ENCODE peak calls at places on chromosome 13, in four cellular contexts. D is K562, P is GM12878, B is HL-60. Y is an unnamed sample.

GRCh38 chr13:64556391-64556790 is 2673.7 kb downstream of the PCDH9 start:
- DNase-seq in B (no peak), D (no peak), P (no peak), Y (no peak)

GRCh38 chr13:110319774-110320509 is 12.9 kb downstream of the COL4A2 start:
- DNase-seq in D (no peak), P (no peak), B (no peak), Y (no peak)

GRCh38 chr13:60620611-60621395 is 223.8 kb downstream of the TDRD3 start:
- DNase-seq in D (no peak), B (no peak), P (no peak), Y (no peak)

GRCh38 chr13:41313659-41314197 is 2.7 kb downstream of the NAA16 start:
- DNase-seq in D (no peak), B (no peak), P (no peak), Y (no peak)

GRCh38 chr13:62512194-62513141 is 1096.8 kb upstream of the PCDH20 start:
- DNase-seq in B (no peak), D (no peak), P (peak; percentile 24), Y (no peak)

GRCh38 chr13:48161530-48162179 is 66.8 kb upstream of the MED4 start:
- DNase-seq in B (peak; percentile 48), D (no peak), P (no peak), Y (no peak)

GRCh38 chr13:34265016-34265692 is 447.2 kb downstream of the RFC3 start:
- DNase-seq in D (no peak), P (no peak), B (no peak), Y (no peak)

GRCh38 chr13:24623141-24623665 is 57.0 kb upstream of the ATP12A start:
- DNase-seq in P (no peak), B (no peak), D (no peak), Y (no peak)

GRCh38 chr13:88005188-88005587 is 334.0 kb downstream of the SLITRK5 start:
- DNase-seq in B (no peak), D (no peak), P (no peak), Y (no peak)

GRCh38 chr13:98265669-98266551 is 88.8 kb upstream of the RNF113B start:
- DNase-seq in P (no peak), B (no peak), D (no peak), Y (no peak)

GRCh38 chr13:50141660-50142010 is 126.4 kb downstream of the KCNRG start:
- DNase-seq in B (peak; percentile 66), P (no peak), D (no peak), Y (no peak)

GRCh38 chr13:42075517-42075916 is 27.1 kb downstream of the DGKH start:
- DNase-seq in D (no peak), P (no peak), B (no peak), Y (no peak)

GRCh38 chr13:110407531-110407930 is 100.4 kb downstream of the COL4A2 start:
- DNase-seq in P (no peak), B (no peak), D (no peak), Y (no peak)

GRCh38 chr13:107864543-107865460 is 350.5 kb downstream of the LIG4 start:
- DNase-seq in D (peak; percentile 74), B (no peak), P (no peak), Y (no peak)

GRCh38 chr13:26549713-26550112 is 7.8 kb upstream of the WASF3 start:
- DNase-seq in P (no peak), B (no peak), D (no peak), Y (no peak)

GRCh38 chr13:35979378-35979911 is 151.7 kb downstream of the DCLK1 start:
- DNase-seq in D (no peak), P (no peak), B (no peak), Y (no peak)

GRCh38 chr13:114135731-114136171 is 3.3 kb upstream of the RASA3 start:
- DNase-seq in P (no peak), D (no peak), B (no peak), Y (no peak)

GRCh38 chr13:46288570-46289259 is 77.0 kb downstream of the LRRC63 start:
- DNase-seq in P (peak; percentile 19), B (peak; percentile 52), D (peak; percentile 39), Y (no peak)

GRCh38 chr13:75326173-75327131 is 155.5 kb downstream of the TBC1D4 start:
- DNase-seq in D (peak; percentile 41), B (no peak), P (no peak), Y (peak; percentile 20)

GRCh38 chr13:109336730-109337129 is 449.7 kb downstream of the IRS2 start:
- DNase-seq in B (no peak), P (no peak), D (no peak), Y (no peak)

GRCh38 chr13:23608704-23609413 is 38.6 kb downstream of the TNFRSF19 start:
- DNase-seq in B (no peak), D (no peak), P (no peak), Y (no peak)

GRCh38 chr13:110756268-110756667 is 42.8 kb downstream of the ING1 start:
- DNase-seq in D (no peak), B (no peak), P (no peak), Y (no peak)

GRCh38 chr13:44906758-44907157 is 82.5 kb downstream of the NUFIP1 start:
- DNase-seq in D (no peak), P (no peak), B (no peak), Y (no peak)

GRCh38 chr13:92355213-92355612 is 871.4 kb upstream of the GPC6 start:
- DNase-seq in P (no peak), D (peak; percentile 59), B (no peak), Y (no peak)

GRCh38 chr13:53782400-53783030 is 753.9 kb downstream of the OLFM4 start:
- DNase-seq in D (no peak), P (peak; percentile 3), B (peak; percentile 7), Y (peak; percentile 10)

GRCh38 chr13:104577029-104577820 is 1511.0 kb upstream of the SLC10A2 start:
- DNase-seq in P (no peak), D (no peak), B (no peak), Y (no peak)

GRCh38 chr13:113848431-113849260 is 15.2 kb downstream of the GAS6 start:
- DNase-seq in D (no peak), P (no peak), B (no peak), Y (no peak)

GRCh38 chr13:110442946-110443632 is 118.4 kb downstream of the RAB20 start:
- DNase-seq in B (no peak), P (no peak), D (no peak), Y (no peak)

GRCh38 chr13:49635599-49636433 is 7.5 kb downstream of the ARL11 start:
- DNase-seq in D (no peak), B (no peak), P (peak; percentile 39), Y (no peak)

GRCh38 chr13:113342820-113343691 is 20.9 kb downstream of the GRTP1 start:
- DNase-seq in P (no peak), B (no peak), D (no peak), Y (no peak)

GRCh38 chr13:59261928-59262488 is 901.7 kb downstream of the DIAPH3 start:
- DNase-seq in P (no peak), B (no peak), D (no peak), Y (no peak)

GRCh38 chr13:32940601-32941000 is 75.6 kb upstream of the KL start:
- DNase-seq in B (no peak), P (no peak), D (no peak), Y (no peak)

GRCh38 chr13:35164324-35164932 is 222.4 kb downstream of the NBEA start:
- DNase-seq in D (peak; percentile 17), P (peak; percentile 40), B (peak; percentile 1), Y (no peak)

GRCh38 chr13:91045351-91046034 is 302.0 kb upstream of the MIR17HG start:
- DNase-seq in D (no peak), P (no peak), B (no peak), Y (no peak)

GRCh38 chr13:97627566-97627965 is 193.6 kb downstream of the RAP2A start:
- DNase-seq in P (no peak), D (peak; percentile 19), B (no peak), Y (no peak)

GRCh38 chr13:36847541-36848045 is 28.6 kb downstream of the RFXAP start:
- DNase-seq in P (no peak), D (no peak), B (no peak), Y (no peak)

GRCh38 chr13:86399572-86399971 is 600.4 kb upstream of the SLITRK6 start:
- DNase-seq in D (no peak), B (no peak), P (no peak), Y (no peak)

DNA sequence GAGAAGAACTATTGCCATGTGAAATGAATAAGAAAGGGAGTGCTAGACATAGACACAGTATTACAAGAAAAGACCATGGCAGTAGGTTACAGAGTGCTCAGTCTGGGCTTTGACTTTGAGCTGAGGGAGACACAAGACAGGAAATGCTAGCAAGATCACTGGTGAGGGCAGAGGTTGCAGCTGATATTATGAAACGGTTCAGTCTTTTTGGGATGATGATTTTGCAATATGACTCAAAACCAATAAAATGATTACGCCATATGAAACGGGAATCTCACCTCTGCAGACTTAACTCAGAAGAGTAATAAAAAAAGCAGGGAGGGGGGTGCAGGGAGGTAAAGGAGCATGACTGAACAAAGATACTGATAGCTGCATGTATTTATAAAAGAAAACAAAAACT is 123.1 kb downstream of the RBM26 start:
- DNase-seq in P (no peak), B (peak; percentile 83), D (no peak), Y (no peak)
- TF ChIP-seq SPI1 in P (no peak), B (peak; percentile 11), D (no peak), Y (no peak)

DNA sequence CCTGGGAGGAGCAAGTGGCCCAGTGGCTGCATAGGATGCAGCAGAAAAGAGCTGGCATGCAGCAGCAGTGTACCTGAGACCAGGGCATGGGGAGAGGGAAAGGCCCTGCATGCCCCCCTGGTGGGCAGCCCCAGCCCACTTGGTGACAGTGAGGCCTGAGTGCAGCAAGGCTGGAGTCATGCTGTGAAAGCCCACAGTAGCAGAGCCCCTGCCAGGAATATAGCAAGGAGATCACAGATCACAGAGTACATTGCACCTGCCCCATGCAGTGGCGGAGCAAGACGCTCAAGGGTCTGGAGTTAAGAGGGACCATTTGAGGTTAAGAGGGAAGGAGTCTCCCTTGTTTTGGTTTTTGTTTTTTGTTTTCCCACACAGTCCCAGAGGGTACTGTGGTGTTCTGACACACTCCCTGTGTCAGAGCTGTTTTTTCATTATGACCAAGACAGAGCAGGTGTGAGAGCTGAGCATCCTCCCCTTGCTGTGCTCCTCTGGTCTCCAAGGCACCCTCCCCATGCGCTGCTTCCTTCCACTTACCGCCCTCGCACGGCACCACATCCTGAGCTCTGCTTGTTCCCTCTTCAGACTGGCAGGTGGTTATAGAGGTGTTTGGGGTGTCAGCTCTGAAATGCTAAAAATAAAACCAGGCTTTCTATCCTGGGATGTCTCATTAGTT is 85.0 kb upstream of the UBL3 start:
- DNase-seq in D (no peak), B (peak; percentile 11), P (peak; percentile 74), Y (peak; percentile 53)
- TF ChIP-seq SPI1 in D (no peak), B (no peak), P (no peak), Y (no peak)

GRCh38 chr13:95536629-95537241 is 15.8 kb upstream of the CLDN10 start:
- DNase-seq in P (no peak), D (no peak), B (no peak), Y (no peak)
- TF ChIP-seq SPI1 in P (no peak), D (no peak), B (no peak), Y (no peak)

GRCh38 chr13:30997697-30998547 is 65.5 kb downstream of the TEX26 start:
- DNase-seq in B (no peak), D (no peak), P (no peak), Y (no peak)
- TF ChIP-seq SPI1 in B (no peak), D (no peak), P (no peak), Y (no peak)

GRCh38 chr13:76637651-76638111 is 248.5 kb downstream of the KCTD12 start:
- DNase-seq in B (no peak), P (no peak), D (no peak), Y (no peak)
- TF ChIP-seq SPI1 in B (no peak), P (no peak), D (no peak), Y (no peak)

Y was measured in GM12891.